ENCODE peak calls at places on chromosomes 2 and 18, in four cellular contexts. D, X, S and T are unnamed samples.

GRCh38 chr2:241582806-241583205 is 24.3 kb downstream of the BOK start:
- DNase-seq in D (no peak), X (no peak), S (no peak), T (no peak)

GRCh38 chr2:203407496-203407895 is 79.3 kb downstream of the ABI2 start:
- DNase-seq in D (no peak), X (no peak), S (no peak), T (no peak)

GRCh38 chr2:215736653-215737290 is 276.6 kb downstream of the MREG start:
- DNase-seq in X (no peak), S (no peak), D (peak; percentile 54), T (peak; percentile 27)

GRCh38 chr2:168849610-168850009 is 40.6 kb downstream of the SPC25 start:
- DNase-seq in D (no peak), X (peak; percentile 32), S (no peak), T (no peak)

GRCh38 chr2:74850816-74851566 is 17.1 kb downstream of the HK2 start:
- DNase-seq in S (no peak), D (no peak), X (no peak), T (no peak)

GRCh38 chr2:200399046-200399445 is 92.6 kb downstream of the SPATS2L start:
- DNase-seq in S (no peak), X (no peak), D (no peak), T (no peak)

GRCh38 chr2:216700088-216700567 is 4.8 kb upstream of the IGFBP5 start:
- DNase-seq in S (no peak), X (peak; percentile 71), D (no peak), T (no peak)

GRCh38 chr2:149383340-149383739 is 53.0 kb downstream of the LYPD6 start:
- DNase-seq in D (no peak), X (peak; percentile 10), S (no peak), T (no peak)

GRCh38 chr2:237118025-237118424 is 32.3 kb downstream of the COPS8 start:
- DNase-seq in D (no peak), S (no peak), X (no peak), T (no peak)

GRCh38 chr18:60053747-60054304 is 154.0 kb downstream of the PMAIP1 start:
- DNase-seq in S (no peak), D (peak; percentile 97), X (no peak), T (no peak)

GRCh38 chr2:207993141-207993763 is 32.1 kb downstream of the PLEKHM3 start:
- DNase-seq in X (no peak), D (no peak), S (no peak), T (no peak)

GRCh38 chr2:111626037-111626861 is 257.7 kb downstream of the ANAPC1 start:
- DNase-seq in X (no peak), S (no peak), D (no peak), T (no peak)

GRCh38 chr2:200624660-200625059 is 38.8 kb downstream of the AOX1 start:
- DNase-seq in S (no peak), X (no peak), D (no peak), T (no peak)

GRCh38 chr2:149019768-149020167 is 18.7 kb upstream of the LYPD6B start:
- DNase-seq in S (no peak), D (no peak), X (no peak), T (peak; percentile 47)

GRCh38 chr18:75131455-75132000 is 77.4 kb downstream of the PTGR3 start:
- DNase-seq in D (no peak), X (no peak), S (peak; percentile 43), T (no peak)

GRCh38 chr18:75132068-75132467 is 76.9 kb downstream of the PTGR3 start:
- DNase-seq in D (no peak), X (no peak), S (peak; percentile 7), T (no peak)

GRCh38 chr18:75128911-75129716 is 79.8 kb downstream of the PTGR3 start:
- DNase-seq in S (peak; percentile 22), D (no peak), X (no peak), T (no peak)

GRCh38 chr18:75129717-75130477 is 79.0 kb downstream of the PTGR3 start:
- DNase-seq in S (peak; percentile 17), X (no peak), D (no peak), T (no peak)

GRCh38 chr18:75130591-75131274 is 78.2 kb downstream of the PTGR3 start:
- DNase-seq in X (peak; percentile 7), S (peak; percentile 23), D (no peak), T (no peak)
- TF ChIP-seq JUND in X (no peak), S (no peak), D (no peak), T (no peak)

DNA sequence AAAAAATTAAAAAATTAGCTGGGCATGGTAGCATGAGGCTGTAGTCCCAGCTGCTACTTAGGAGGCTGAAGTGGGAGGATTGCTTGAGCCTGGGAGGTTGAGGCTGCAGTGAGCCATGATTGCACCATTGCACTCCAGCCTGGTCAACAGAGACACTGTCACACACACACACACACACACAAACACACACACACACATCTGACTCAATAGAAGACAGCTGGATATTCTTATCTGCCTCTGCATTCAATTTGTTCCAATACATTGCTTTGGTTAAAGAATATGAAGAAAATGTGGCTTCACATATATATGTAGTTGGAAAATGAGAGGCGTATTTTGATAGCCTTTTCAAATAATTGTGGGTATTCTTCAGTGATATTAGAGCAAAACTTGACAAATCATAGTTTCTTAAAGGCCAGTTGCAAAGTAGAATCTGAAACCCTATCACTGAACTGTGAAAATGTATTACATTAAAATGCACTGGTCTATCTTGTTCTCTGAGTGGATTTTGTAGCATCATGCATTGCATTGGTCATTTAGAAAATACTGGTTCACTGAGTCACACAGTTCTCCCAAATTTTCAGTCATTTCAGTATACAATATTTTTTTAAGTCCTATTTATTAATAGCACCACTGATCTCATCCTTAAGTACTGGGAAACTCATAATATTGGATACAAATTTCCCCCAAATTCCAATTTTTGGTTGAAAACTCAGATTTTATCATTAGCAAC is 140.9 kb downstream of the MCFD2 start:
- DNase-seq in S (no peak), X (no peak), D (no peak), T (no peak)
- TF ChIP-seq JUND in S (no peak), X (no peak), D (no peak), T (no peak)

DNA sequence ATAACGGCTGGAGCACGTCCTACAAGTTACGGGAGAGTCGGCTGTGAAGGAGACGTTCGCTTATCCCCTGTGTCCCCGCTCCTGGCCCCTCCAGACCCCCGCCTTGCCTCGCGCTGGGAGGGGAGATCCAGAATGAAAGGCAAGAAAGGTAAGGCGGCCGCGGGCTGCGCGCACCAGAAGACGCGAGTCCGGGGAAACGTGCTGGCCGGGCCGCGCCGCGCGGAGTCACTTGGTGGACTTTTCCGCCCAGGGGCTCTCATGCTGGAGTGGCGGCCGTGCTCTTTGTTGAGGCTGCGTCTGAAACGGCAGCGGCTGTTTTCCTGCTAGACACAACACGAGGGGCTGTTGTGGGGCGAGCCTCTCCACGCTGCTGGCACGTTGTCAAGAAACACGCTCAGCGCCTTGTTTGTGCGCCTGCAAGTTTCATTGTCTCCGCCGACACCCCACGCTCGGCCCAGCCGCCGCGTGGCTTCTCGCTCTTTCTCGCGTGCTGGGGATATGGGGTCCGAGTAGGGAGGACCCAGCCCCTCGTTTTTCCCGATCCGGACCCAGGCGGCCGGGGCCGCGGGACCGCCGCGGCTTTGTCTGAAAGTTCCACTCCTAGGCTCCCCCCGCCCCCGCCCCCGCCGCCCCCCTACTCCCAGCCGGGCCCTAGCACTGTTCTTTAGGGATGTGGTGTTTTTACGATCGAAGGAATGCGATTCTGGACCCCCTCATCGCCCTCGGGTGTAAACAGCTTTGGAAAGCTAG is 561 bp downstream of the TGIF1 start:
- DNase-seq in S (no peak), D (no peak), X (peak; percentile 60), T (no peak)
- TF ChIP-seq JUND in S (no peak), D (no peak), X (no peak), T (no peak)

GRCh38 chr2:8609357-8609804 is 72.5 kb upstream of the ID2 start:
- DNase-seq in S (no peak), D (no peak), X (no peak), T (no peak)
- TF ChIP-seq JUND in S (no peak), D (no peak), X (no peak), T (no peak)

GRCh38 chr18:55439036-55439435 is 149.0 kb downstream of the TCF4 start:
- DNase-seq in S (peak; percentile 60), D (no peak), X (no peak), T (no peak)
- TF ChIP-seq JUND in S (no peak), D (no peak), X (no peak), T (no peak)

GRCh38 chr2:40814621-40815020 is 362.7 kb upstream of the SLC8A1 start:
- DNase-seq in X (no peak), S (no peak), D (no peak), T (no peak)

GRCh38 chr2:40803900-40804299 is 352.0 kb upstream of the SLC8A1 start:
- DNase-seq in X (no peak), D (no peak), S (no peak), T (no peak)

GRCh38 chr2:40809156-40809555 is 357.3 kb upstream of the SLC8A1 start:
- DNase-seq in S (no peak), X (no peak), D (no peak), T (no peak)
- TF ChIP-seq JUND in S (no peak), X (no peak), D (no peak), T (no peak)